ENCODE peak calls at places on chromosomes 11 and 22, in nine cellular contexts. One of them, this sample, is unnamed.

GRCh38 chr11:95682552-95682951 is 107.0 kb downstream of the FAM76B start:
- DNase-seq in GM03348: peak
- DNase-seq in astrocyte of the cerebellum: peak
- DNase-seq in T-helper 2 cell: peak
- DNase-seq in EL: no peak
- DNase-seq in NCI-H2029 treated with DMSO at 0.1 percent for 48 hours: no peak
- DNase-seq in A172: no peak
- DNase-seq in SHP77 treated with DMSO at 0.1 percent for 48 hours: no peak
- DNase-seq in stimulated activated CD8-positive, alpha-beta memory T cell treated with anti-CD3 and anti-CD28 coated beads, Interleukin-2, amount 100 ng/mL, for 48 hours: no peak
- DNase-seq in this sample: no peak

GRCh38 chr11:35285471-35285870 is 133.9 kb downstream of the SLC1A2 start:
- DNase-seq in GM03348: no peak
- DNase-seq in EL: no peak
- DNase-seq in SHP77 treated with DMSO at 0.1 percent for 48 hours: no peak
- DNase-seq in astrocyte of the cerebellum: no peak
- DNase-seq in T-helper 2 cell: no peak
- DNase-seq in A172: no peak
- DNase-seq in NCI-H2029 treated with DMSO at 0.1 percent for 48 hours: no peak
- DNase-seq in stimulated activated CD8-positive, alpha-beta memory T cell treated with anti-CD3 and anti-CD28 coated beads, Interleukin-2, amount 100 ng/mL, for 48 hours: no peak
- DNase-seq in this sample: no peak

GRCh38 chr11:105177658-105178057 is 38.1 kb upstream of the CARD18 start:
- DNase-seq in stimulated activated CD8-positive, alpha-beta memory T cell treated with anti-CD3 and anti-CD28 coated beads, Interleukin-2, amount 100 ng/mL, for 48 hours: no peak
- DNase-seq in A172: peak
- DNase-seq in T-helper 2 cell: no peak
- DNase-seq in SHP77 treated with DMSO at 0.1 percent for 48 hours: no peak
- DNase-seq in NCI-H2029 treated with DMSO at 0.1 percent for 48 hours: no peak
- DNase-seq in EL: peak
- DNase-seq in GM03348: peak
- DNase-seq in astrocyte of the cerebellum: peak
- DNase-seq in this sample: peak

GRCh38 chr22:45302047-45302446 is 7.7 kb upstream of the FAM118A start:
- DNase-seq in EL: peak
- DNase-seq in NCI-H2029 treated with DMSO at 0.1 percent for 48 hours: peak
- DNase-seq in stimulated activated CD8-positive, alpha-beta memory T cell treated with anti-CD3 and anti-CD28 coated beads, Interleukin-2, amount 100 ng/mL, for 48 hours: no peak
- DNase-seq in astrocyte of the cerebellum: peak
- DNase-seq in GM03348: peak
- DNase-seq in A172: peak
- DNase-seq in SHP77 treated with DMSO at 0.1 percent for 48 hours: peak
- DNase-seq in T-helper 2 cell: peak
- DNase-seq in this sample: peak

GRCh38 chr11:85806876-85807275 is 4.1 kb downstream of the SYTL2 start:
- DNase-seq in GM03348: no peak
- DNase-seq in astrocyte of the cerebellum: no peak
- DNase-seq in NCI-H2029 treated with DMSO at 0.1 percent for 48 hours: no peak
- DNase-seq in T-helper 2 cell: no peak
- DNase-seq in A172: no peak
- DNase-seq in EL: no peak
- DNase-seq in SHP77 treated with DMSO at 0.1 percent for 48 hours: no peak
- DNase-seq in stimulated activated CD8-positive, alpha-beta memory T cell treated with anti-CD3 and anti-CD28 coated beads, Interleukin-2, amount 100 ng/mL, for 48 hours: no peak
- DNase-seq in this sample: no peak

GRCh38 chr11:61173456-61173855 is 12.2 kb upstream of the VPS37C start:
- DNase-seq in SHP77 treated with DMSO at 0.1 percent for 48 hours: no peak
- DNase-seq in stimulated activated CD8-positive, alpha-beta memory T cell treated with anti-CD3 and anti-CD28 coated beads, Interleukin-2, amount 100 ng/mL, for 48 hours: no peak
- DNase-seq in astrocyte of the cerebellum: no peak
- DNase-seq in GM03348: peak
- DNase-seq in T-helper 2 cell: no peak
- DNase-seq in NCI-H2029 treated with DMSO at 0.1 percent for 48 hours: no peak
- DNase-seq in EL: peak
- DNase-seq in A172: no peak
- DNase-seq in this sample: no peak

GRCh38 chr11:33674035-33674814 is 26.4 kb downstream of the C11orf91 start:
- DNase-seq in SHP77 treated with DMSO at 0.1 percent for 48 hours: no peak
- DNase-seq in stimulated activated CD8-positive, alpha-beta memory T cell treated with anti-CD3 and anti-CD28 coated beads, Interleukin-2, amount 100 ng/mL, for 48 hours: no peak
- DNase-seq in T-helper 2 cell: no peak
- DNase-seq in NCI-H2029 treated with DMSO at 0.1 percent for 48 hours: no peak
- DNase-seq in GM03348: peak
- DNase-seq in A172: no peak
- DNase-seq in EL: peak
- DNase-seq in astrocyte of the cerebellum: peak
- DNase-seq in this sample: no peak

GRCh38 chr11:115645631-115646271 is 141.5 kb upstream of the CADM1 start:
- DNase-seq in astrocyte of the cerebellum: no peak
- DNase-seq in SHP77 treated with DMSO at 0.1 percent for 48 hours: no peak
- DNase-seq in A172: no peak
- DNase-seq in NCI-H2029 treated with DMSO at 0.1 percent for 48 hours: no peak
- DNase-seq in EL: no peak
- DNase-seq in GM03348: no peak
- DNase-seq in stimulated activated CD8-positive, alpha-beta memory T cell treated with anti-CD3 and anti-CD28 coated beads, Interleukin-2, amount 100 ng/mL, for 48 hours: no peak
- DNase-seq in T-helper 2 cell: no peak
- DNase-seq in this sample: no peak